ENCODE peak calls at places on chromosomes 1 and 21, in six cellular contexts. N is body of pancreas, A is uterus, G is cardiac muscle cell, D is mucosa of descending colon, Z is left ventricle myocardium inferior. F is an unnamed sample.

GRCh38 chr1:52919720-52920199 is 1.8 kb downstream of the ECHDC2 start:
- DNase-seq in G (no peak), D (no peak), N (no peak), Z (no peak), A (no peak), F (no peak)

GRCh38 chr1:50603274-50604271 is 180.3 kb upstream of the DMRTA2 start:
- DNase-seq in G (peak), A (no peak), Z (no peak), N (no peak), D (no peak), F (no peak)

GRCh38 chr1:55310517-55310927 is 95.4 kb upstream of the USP24 start:
- DNase-seq in Z (no peak), A (no peak), N (no peak), G (no peak), D (no peak), F (no peak)

GRCh38 chr1:94909486-94909885 is 17.4 kb downstream of the CNN3 start:
- DNase-seq in N (no peak), Z (no peak), G (peak), D (no peak), A (no peak), F (no peak)

GRCh38 chr1:153912349-153912748 is 10.4 kb downstream of the GATAD2B start:
- DNase-seq in A (no peak), D (no peak), G (no peak), Z (no peak), N (no peak), F (no peak)

GRCh38 chr1:38046884-38047602 is 450 bp upstream of the POU3F1 start:
- DNase-seq in D (peak), G (peak), Z (peak), N (peak), A (peak), F (peak)

GRCh38 chr1:2474933-2475371 is 1.1 kb upstream of the PLCH2 start:
- DNase-seq in D (no peak), N (no peak), G (no peak), A (no peak), Z (no peak), F (no peak)

GRCh38 chr1:11550664-11551283 is 71.8 kb downstream of the DISP3 start:
- DNase-seq in G (peak), D (peak), N (peak), Z (peak), A (peak), F (no peak)

GRCh38 chr1:30195424-30196134 is 527.8 kb downstream of the MATN1 start:
- DNase-seq in A (no peak), G (no peak), D (no peak), Z (no peak), N (no peak), F (no peak)

GRCh38 chr1:171860696-171861095 is 19.4 kb downstream of the DNM3 start:
- DNase-seq in D (no peak), A (no peak), G (no peak), Z (no peak), N (no peak), F (no peak)

GRCh38 chr21:46096997-46097825 is 701 bp upstream of the COL6A2 start:
- DNase-seq in Z (no peak), D (no peak), G (no peak), N (peak), A (peak), F (peak)
- TF ChIP-seq CTCF in Z (no peak), D (no peak), G (no peak), N (no peak), A (no peak), F (no peak)

GRCh38 chr1:173505401-173505800 is 28.3 kb downstream of the PRDX6 start:
- DNase-seq in G (no peak), Z (no peak), N (no peak), A (no peak), D (no peak), F (no peak)

GRCh38 chr1:173504268-173504667 is 27.1 kb downstream of the PRDX6 start:
- DNase-seq in Z (no peak), A (no peak), N (no peak), D (no peak), G (no peak), F (no peak)

GRCh38 chr1:173503391-173503790 is 26.3 kb downstream of the PRDX6 start:
- DNase-seq in A (no peak), N (peak), Z (no peak), G (peak), D (peak), F (no peak)

GRCh38 chr1:173499729-173500128 is 22.6 kb downstream of the PRDX6 start:
- DNase-seq in A (no peak), D (no peak), Z (no peak), G (no peak), N (no peak), F (no peak)

DNA sequence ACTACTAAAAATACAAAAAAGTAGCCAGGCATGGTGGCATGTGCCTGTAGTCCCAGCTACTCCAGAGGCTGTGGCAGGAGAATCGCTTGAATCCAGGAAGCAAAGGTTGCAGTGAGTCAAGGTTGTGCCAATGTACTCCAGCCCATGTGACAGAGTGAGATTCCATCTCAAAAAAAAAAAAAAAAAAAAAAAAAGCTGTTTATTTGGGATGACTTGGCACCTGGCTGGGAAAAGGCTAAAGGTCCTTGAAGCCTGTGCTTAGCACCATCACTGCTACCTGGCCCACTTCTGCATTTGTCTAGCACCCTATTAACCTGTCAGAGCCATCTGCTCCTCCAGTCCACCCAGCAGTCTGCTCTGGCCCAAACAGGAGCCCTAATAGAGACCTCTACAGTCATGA is 25.0 kb downstream of the PRDX6 start:
- DNase-seq in Z (no peak), D (peak), G (no peak), A (no peak), N (no peak), F (no peak)
- TF ChIP-seq CTCF in Z (no peak), D (no peak), G (no peak), A (no peak), N (no peak), F (no peak)

GRCh38 chr1:84755216-84755615 is 65.0 kb upstream of the SSX2IP start:
- DNase-seq in A (no peak), N (no peak), G (no peak), Z (no peak), D (no peak), F (no peak)

GRCh38 chr1:84759756-84760155 is 69.5 kb upstream of the SSX2IP start:
- DNase-seq in Z (no peak), A (peak), N (no peak), D (no peak), G (no peak), F (no peak)

GRCh38 chr1:84756455-84757082 is 66.3 kb upstream of the SSX2IP start:
- DNase-seq in D (no peak), A (no peak), Z (no peak), G (peak), N (no peak), F (no peak)

GRCh38 chr1:84758968-84759491 is 68.8 kb upstream of the SSX2IP start:
- DNase-seq in N (peak), G (no peak), A (peak), D (no peak), Z (no peak), F (no peak)

DNA sequence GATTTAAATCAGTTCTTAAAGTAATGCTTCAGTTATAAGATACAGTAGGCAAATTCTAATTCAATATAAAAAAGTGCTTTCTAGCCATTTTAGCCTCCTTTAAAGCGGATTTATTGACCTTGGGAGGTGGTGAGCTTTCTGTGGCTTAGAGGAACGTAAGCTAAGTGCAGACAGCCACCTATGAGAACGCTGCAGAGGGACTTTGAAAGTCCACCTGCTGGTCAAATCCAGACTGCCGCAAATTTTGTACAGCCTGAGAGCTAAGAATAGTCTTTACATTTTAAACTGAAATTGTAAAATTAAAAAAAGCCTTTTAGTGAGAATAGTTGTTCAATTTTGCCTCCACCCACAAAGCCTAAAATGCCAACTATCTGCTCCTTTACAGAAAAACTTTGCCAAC is 67.0 kb upstream of the SSX2IP start:
- DNase-seq in Z (no peak), N (no peak), D (no peak), A (no peak), G (no peak), F (no peak)
- TF ChIP-seq CTCF in Z (peak), N (no peak), D (no peak), A (peak), G (peak), F (no peak)

GRCh38 chr1:193519922-193520321 is 333.5 kb upstream of the B3GALT2 start:
- DNase-seq in A (no peak), D (no peak), G (no peak), N (no peak), Z (no peak), F (no peak)
- TF ChIP-seq CTCF in A (no peak), D (no peak), G (no peak), N (no peak), Z (no peak), F (no peak)